ENCODE peak calls at places on chromosomes 5 and 9, in seven cellular contexts. L is HFFc6, A is GM06990, H is HFF-Myc, R is fibroblast of mammary gland, W is dorsolateral prefrontal cortex, G is stomach. Q is an unnamed sample.

GRCh38 chr9:33840381-33840780 is 23.4 kb downstream of the UBE2R2 start:
- DNase-seq in L (no peak), A (no peak), H (no peak), R (peak), W (no peak), G (no peak), Q (no peak)

GRCh38 chr5:77784735-77785134 is 8.6 kb upstream of the TBCA start:
- DNase-seq in L (no peak), A (no peak), H (no peak), R (no peak), W (no peak), G (no peak), Q (no peak)

GRCh38 chr9:113484258-113484730 is 20.8 kb downstream of the RGS3 start:
- DNase-seq in L (peak), A (no peak), H (no peak), R (no peak), W (no peak), G (peak), Q (no peak)

GRCh38 chr9:125121156-125121555 is 22.2 kb downstream of the SCAI start:
- DNase-seq in L (no peak), A (no peak), H (no peak), R (no peak), W (no peak), G (no peak), Q (no peak)

GRCh38 chr9:101200852-101201251 is 172.3 kb downstream of the PLPPR1 start:
- DNase-seq in L (no peak), A (no peak), H (no peak), R (no peak), W (no peak), G (no peak), Q (no peak)

GRCh38 chr5:35112300-35112699 is 64.6 kb upstream of the AGXT2 start:
- DNase-seq in L (no peak), A (no peak), H (no peak), R (no peak), W (no peak), G (no peak), Q (no peak)

GRCh38 chr9:97307091-97307490 is 368 bp upstream of the CCDC180 start:
- DNase-seq in L (peak), A (no peak), H (peak), R (peak), W (peak), G (peak), Q (no peak)

GRCh38 chr5:60404171-60404570 is 295.8 kb downstream of the DEPDC1B start:
- DNase-seq in L (no peak), A (no peak), H (no peak), R (no peak), W (no peak), G (no peak), Q (no peak)

GRCh38 chr5:150173154-150173553 is 6.6 kb downstream of the CDX1 start:
- DNase-seq in L (no peak), A (no peak), H (no peak), R (no peak), W (no peak), G (no peak), Q (peak)

GRCh38 chr5:362189-362588 is 40.7 kb downstream of the AHRR start:
- DNase-seq in L (no peak), A (no peak), H (no peak), R (no peak), W (no peak), G (no peak), Q (no peak)

GRCh38 chr9:109923371-109923770 is 143.4 kb downstream of the PALM2AKAP2 start:
- DNase-seq in L (no peak), A (no peak), H (no peak), R (no peak), W (no peak), G (no peak), Q (no peak)

GRCh38 chr5:173862047-173862477 is 26.1 kb upstream of the CPEB4 start:
- DNase-seq in L (no peak), A (no peak), H (no peak), R (no peak), W (no peak), G (no peak), Q (no peak)

GRCh38 chr9:137632432-137633161 is 13.8 kb downstream of the EHMT1 start:
- DNase-seq in L (no peak), A (no peak), H (no peak), R (peak), W (peak), G (no peak), Q (no peak)

GRCh38 chr5:149328177-149328576 is 17.1 kb upstream of the GRPEL2 start:
- DNase-seq in L (no peak), A (no peak), H (no peak), R (no peak), W (no peak), G (no peak), Q (no peak)

GRCh38 chr9:95793924-95794828 is 81.3 kb upstream of the ERCC6L2 start:
- DNase-seq in L (peak), A (no peak), H (peak), R (peak), W (no peak), G (no peak), Q (no peak)

GRCh38 chr9:297104-297794 is 82.6 kb downstream of the DOCK8 start:
- DNase-seq in L (no peak), A (peak), H (no peak), R (peak), W (peak), G (peak), Q (no peak)

GRCh38 chr5:83608122-83608521 is 112.5 kb downstream of the HAPLN1 start:
- DNase-seq in L (peak), A (no peak), H (peak), R (peak), W (peak), G (peak), Q (no peak)

GRCh38 chr5:139272471-139273321 is 20.8 kb upstream of the MATR3 start:
- DNase-seq in L (peak), A (no peak), H (no peak), R (peak), W (peak), G (no peak), Q (peak)

DNA sequence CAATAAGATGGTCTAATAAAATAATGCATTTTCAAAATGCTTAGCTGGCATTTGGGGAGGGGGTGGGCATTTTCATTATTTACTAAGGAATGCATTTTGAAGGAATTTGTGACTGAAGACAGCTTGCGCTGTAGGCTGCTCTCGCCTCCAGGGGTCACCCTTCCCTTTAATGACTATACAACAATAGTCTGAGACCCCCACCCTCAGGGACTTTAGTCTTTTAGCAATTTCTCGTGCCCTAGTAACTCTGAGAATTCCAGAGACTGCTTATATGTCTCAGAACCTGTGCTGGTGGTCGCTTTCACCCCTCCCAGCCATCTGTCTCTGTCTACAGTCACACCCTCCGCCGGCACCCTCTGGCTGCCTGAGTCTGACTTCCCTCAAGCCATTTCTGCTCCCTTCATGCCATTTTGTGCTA is 671.5 kb downstream of the NR2F1-AS1 start:
- DNase-seq in L (no peak), A (no peak), H (no peak), R (no peak), W (no peak), G (no peak), Q (no peak)
- TF ChIP-seq CTCF in L (peak), A (peak), H (peak), R (peak), W (peak), G (no peak), Q (no peak)

GRCh38 chr5:57432876-57433275 is 49.7 kb downstream of the ACTBL2 start:
- DNase-seq in L (no peak), A (no peak), H (no peak), R (peak), W (no peak), G (no peak), Q (no peak)
- TF ChIP-seq CTCF in L (peak), A (peak), H (no peak), R (peak), W (no peak), G (no peak), Q (no peak)

DNA sequence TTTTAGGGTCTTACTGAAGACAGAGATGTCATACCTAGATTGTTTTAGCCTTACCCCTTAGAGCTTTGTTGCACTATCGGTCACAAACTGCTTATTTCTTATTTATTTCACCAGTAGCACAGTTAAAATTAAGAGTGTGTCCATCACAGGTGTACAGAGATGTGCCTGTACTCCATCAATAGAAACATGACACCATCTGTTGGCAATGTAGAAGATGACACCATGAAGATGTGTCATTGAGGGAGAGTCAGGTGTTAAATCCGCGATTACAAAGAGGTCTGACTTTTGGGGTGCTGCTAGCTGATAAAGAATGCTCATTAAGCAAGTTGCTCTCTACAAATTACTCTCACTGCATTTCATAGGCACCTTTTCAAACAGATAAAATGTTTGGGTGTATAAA is 164.4 kb downstream of the SMARCA2 start:
- DNase-seq in L (no peak), A (no peak), H (no peak), R (no peak), W (no peak), G (no peak), Q (no peak)
- TF ChIP-seq CTCF in L (peak), A (peak), H (no peak), R (no peak), W (no peak), G (no peak), Q (no peak)

GRCh38 chr9:86286278-86286677 is 3.9 kb upstream of the ISCA1 start:
- DNase-seq in L (no peak), A (no peak), H (no peak), R (no peak), W (no peak), G (no peak), Q (no peak)

GRCh38 chr9:86282979-86283535 is 719 bp upstream of the ISCA1 start:
- DNase-seq in L (peak), A (no peak), H (peak), R (peak), W (no peak), G (no peak), Q (no peak)

GRCh38 chr9:86288501-86288900 is 6.2 kb upstream of the ISCA1 start:
- DNase-seq in L (no peak), A (no peak), H (no peak), R (no peak), W (no peak), G (no peak), Q (no peak)

GRCh38 chr9:86285247-86285646 is 2.9 kb upstream of the ISCA1 start:
- DNase-seq in L (no peak), A (no peak), H (no peak), R (no peak), W (no peak), G (no peak), Q (no peak)

DNA sequence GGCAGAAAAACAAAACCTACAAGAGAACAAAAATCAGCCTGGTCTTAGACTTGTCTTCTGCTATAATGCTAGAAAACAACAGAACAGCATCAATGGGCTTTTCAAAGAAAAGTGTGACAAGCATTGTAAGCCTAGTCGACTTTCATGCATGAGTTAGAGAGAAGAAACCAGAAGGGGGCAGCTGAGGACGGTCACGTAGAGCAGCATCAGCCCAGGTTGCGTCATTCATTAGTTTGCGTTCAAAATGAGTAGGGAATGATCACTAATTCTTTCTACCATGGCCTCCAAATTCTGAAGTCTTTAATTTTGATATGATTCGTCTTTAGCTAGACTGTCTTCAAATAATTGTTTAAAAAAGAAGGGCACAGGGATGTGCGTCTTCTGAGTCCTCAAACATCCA is 4.7 kb upstream of the ISCA1 start:
- DNase-seq in L (no peak), A (no peak), H (no peak), R (peak), W (no peak), G (no peak), Q (no peak)
- TF ChIP-seq CTCF in L (peak), A (peak), H (peak), R (peak), W (no peak), G (no peak), Q (no peak)

DNA sequence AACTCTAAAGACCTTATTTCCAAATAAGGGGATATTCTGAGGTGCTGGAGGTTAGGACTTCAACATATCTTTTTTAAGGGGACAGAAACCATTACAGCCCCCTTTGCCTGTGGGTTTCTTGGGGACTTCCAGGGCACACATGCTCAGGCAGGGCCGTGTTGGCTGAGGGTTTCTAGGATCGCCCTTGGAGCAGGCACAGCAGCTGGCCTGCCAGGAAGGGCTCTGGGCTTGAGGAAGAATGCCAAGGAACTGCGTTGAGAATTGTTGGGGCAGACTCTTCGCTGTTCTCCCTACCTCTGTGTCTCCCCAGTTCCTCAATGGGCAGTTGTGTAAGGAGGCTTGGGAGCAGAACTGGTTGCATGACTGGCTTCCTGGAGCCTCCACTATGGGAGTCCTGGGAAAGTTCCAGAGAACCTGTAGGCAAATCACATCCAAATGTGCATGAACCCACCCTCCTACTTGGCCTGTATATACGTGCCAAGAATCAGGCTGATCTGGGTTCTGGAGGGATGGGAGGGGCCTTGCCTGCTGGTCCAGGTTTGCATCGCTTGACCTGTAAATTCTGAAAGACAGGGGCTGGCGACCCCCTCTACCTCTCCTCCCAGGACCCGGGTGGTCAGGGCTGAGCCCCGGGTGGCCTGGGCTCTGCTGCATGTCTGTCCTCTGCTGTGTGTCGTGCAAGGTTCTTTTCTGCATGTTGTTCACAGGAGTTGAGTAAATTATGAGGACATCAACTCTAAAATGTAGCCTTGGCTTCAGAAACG is 65.5 kb downstream of the HSPA4 start:
- DNase-seq in L (no peak), A (no peak), H (no peak), R (no peak), W (no peak), G (no peak), Q (no peak)
- TF ChIP-seq CTCF in L (no peak), A (no peak), H (no peak), R (no peak), W (no peak), G (no peak), Q (no peak)

DNA sequence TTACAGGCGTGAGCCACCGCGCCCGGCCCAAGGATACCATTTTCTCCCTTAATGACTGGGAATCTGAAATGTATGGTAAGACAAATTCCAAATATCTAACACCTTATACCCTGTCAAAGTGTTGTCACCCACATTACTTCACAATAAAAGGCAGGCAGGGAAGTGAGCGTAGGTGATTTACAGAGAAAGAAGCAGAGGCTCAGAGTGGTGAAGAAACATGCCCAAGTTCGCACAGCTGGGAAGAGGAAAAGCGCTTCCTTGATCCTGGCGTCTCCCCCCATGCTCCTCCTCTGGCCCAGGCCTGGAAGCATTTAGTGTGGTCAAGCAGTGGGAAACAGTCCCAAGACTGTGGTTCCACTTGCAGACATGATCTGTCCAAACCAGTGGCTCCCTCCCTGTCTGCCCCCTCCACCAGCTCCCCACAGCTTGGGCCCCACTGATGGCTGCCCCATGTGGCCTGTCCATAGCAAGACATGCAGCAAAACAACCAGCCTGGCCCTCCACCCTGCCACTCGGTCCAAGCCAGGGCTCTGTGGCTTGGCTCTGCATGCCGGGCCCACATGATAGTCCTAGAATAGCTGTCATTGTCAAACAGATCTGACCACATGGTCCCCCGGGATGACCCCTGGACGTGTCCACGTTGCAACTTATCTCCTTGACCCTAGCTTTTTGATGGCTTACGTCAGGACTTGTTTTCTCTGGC is 107.2 kb downstream of the TTLL11 start:
- DNase-seq in L (no peak), A (no peak), H (no peak), R (no peak), W (peak), G (no peak), Q (no peak)
- TF ChIP-seq CTCF in L (peak), A (no peak), H (no peak), R (no peak), W (peak), G (no peak), Q (no peak)